ENCODE peak calls at places on chromosomes 6 and 20, in four cellular contexts. One of them, this sample, is unnamed.

GRCh38 chr6:56713285-56713684 is 70.6 kb upstream of the DST start:
- DNase-seq in IMR-90: peak; percentile 89
- DNase-seq in CD8-positive, alpha-beta T cell: no peak
- DNase-seq in ovary: no peak
- DNase-seq in this sample: peak; percentile 90

GRCh38 chr6:1242439-1242838 is 69.5 kb upstream of the FOXQ1 start:
- DNase-seq in IMR-90: peak; percentile 49
- DNase-seq in CD8-positive, alpha-beta T cell: no peak
- DNase-seq in ovary: no peak
- DNase-seq in this sample: peak; percentile 74

GRCh38 chr6:4647414-4648365 is 128.5 kb upstream of the CDYL start:
- DNase-seq in IMR-90: peak; percentile 84
- DNase-seq in CD8-positive, alpha-beta T cell: no peak
- DNase-seq in ovary: peak; percentile 66
- DNase-seq in this sample: peak; percentile 86

GRCh38 chr6:47168176-47168575 is 126.0 kb upstream of the ADGRF1 start:
- DNase-seq in IMR-90: peak; percentile 98
- DNase-seq in CD8-positive, alpha-beta T cell: no peak
- DNase-seq in ovary: no peak
- DNase-seq in this sample: peak; percentile 96

GRCh38 chr6:148137652-148138051 is 205.0 kb upstream of the SASH1 start:
- DNase-seq in IMR-90: no peak
- DNase-seq in CD8-positive, alpha-beta T cell: no peak
- DNase-seq in ovary: no peak
- DNase-seq in this sample: no peak

GRCh38 chr6:165793287-165793825 is 130.3 kb upstream of the PDE10A start:
- DNase-seq in IMR-90: no peak
- DNase-seq in CD8-positive, alpha-beta T cell: no peak
- DNase-seq in ovary: no peak
- DNase-seq in this sample: no peak

GRCh38 chr6:32700391-32701040 is 34.1 kb upstream of the HLA-DQB1 start:
- DNase-seq in IMR-90: peak; percentile 59
- DNase-seq in CD8-positive, alpha-beta T cell: peak; percentile 2
- DNase-seq in ovary: peak; percentile 21
- DNase-seq in this sample: peak; percentile 78

GRCh38 chr6:117167520-117168271 is 97.7 kb upstream of the VGLL2 start:
- DNase-seq in IMR-90: peak; percentile 2
- DNase-seq in CD8-positive, alpha-beta T cell: no peak
- DNase-seq in ovary: no peak
- DNase-seq in this sample: peak; percentile 22

GRCh38 chr20:64143018-64143801 is 21.0 kb upstream of the MYT1 start:
- DNase-seq in IMR-90: no peak
- DNase-seq in CD8-positive, alpha-beta T cell: no peak
- DNase-seq in ovary: no peak
- DNase-seq in this sample: no peak

GRCh38 chr20:58449703-58450138 is 60.7 kb downstream of the VAPB start:
- DNase-seq in IMR-90: no peak
- DNase-seq in CD8-positive, alpha-beta T cell: no peak
- DNase-seq in ovary: no peak
- DNase-seq in this sample: no peak

GRCh38 chr20:14384411-14384810 is 47.0 kb upstream of the FLRT3 start:
- DNase-seq in IMR-90: peak; percentile 59
- DNase-seq in CD8-positive, alpha-beta T cell: no peak
- DNase-seq in ovary: no peak
- DNase-seq in this sample: peak; percentile 53

GRCh38 chr6:166348305-166348949 is 6.1 kb upstream of the SFT2D1 start:
- DNase-seq in IMR-90: no peak
- DNase-seq in CD8-positive, alpha-beta T cell: no peak
- DNase-seq in ovary: no peak
- DNase-seq in this sample: no peak

GRCh38 chr6:36688534-36689075 is 9.0 kb upstream of the RAB44 start:
- DNase-seq in IMR-90: peak; percentile 50
- DNase-seq in CD8-positive, alpha-beta T cell: no peak
- DNase-seq in ovary: no peak
- DNase-seq in this sample: no peak

GRCh38 chr6:13375360-13375878 is 47.1 kb upstream of the TBC1D7 start:
- DNase-seq in IMR-90: no peak
- DNase-seq in CD8-positive, alpha-beta T cell: no peak
- DNase-seq in ovary: no peak
- DNase-seq in this sample: no peak

GRCh38 chr6:34544776-34545471 is 11.2 kb downstream of the SPDEF start:
- DNase-seq in IMR-90: no peak
- DNase-seq in CD8-positive, alpha-beta T cell: no peak
- DNase-seq in ovary: no peak
- DNase-seq in this sample: no peak

GRCh38 chr6:28751514-28751913 is 172.3 kb downstream of the TRIM27 start:
- DNase-seq in IMR-90: no peak
- DNase-seq in CD8-positive, alpha-beta T cell: no peak
- DNase-seq in ovary: no peak
- DNase-seq in this sample: no peak

GRCh38 chr20:33000802-33001466 is 3.3 kb downstream of the SUN5 start:
- DNase-seq in IMR-90: no peak
- DNase-seq in CD8-positive, alpha-beta T cell: no peak
- DNase-seq in ovary: no peak
- DNase-seq in this sample: no peak

GRCh38 chr6:4973972-4974885 is 29.6 kb downstream of the RPP40 start:
- DNase-seq in IMR-90: peak; percentile 72
- DNase-seq in CD8-positive, alpha-beta T cell: no peak
- DNase-seq in ovary: peak; percentile 53
- DNase-seq in this sample: peak; percentile 63

GRCh38 chr6:167930300-167930699 is 67.2 kb upstream of the KIF25 start:
- DNase-seq in IMR-90: peak; percentile 53
- DNase-seq in CD8-positive, alpha-beta T cell: no peak
- DNase-seq in ovary: no peak
- DNase-seq in this sample: peak; percentile 64

GRCh38 chr20:51750770-51751388 is 17.3 kb downstream of the ATP9A start:
- DNase-seq in IMR-90: no peak
- DNase-seq in CD8-positive, alpha-beta T cell: no peak
- DNase-seq in ovary: no peak
- DNase-seq in this sample: no peak

GRCh38 chr6:128841518-128841917 is 41.4 kb upstream of the LAMA2 start:
- DNase-seq in IMR-90: no peak
- DNase-seq in CD8-positive, alpha-beta T cell: no peak
- DNase-seq in ovary: no peak
- DNase-seq in this sample: no peak

DNA sequence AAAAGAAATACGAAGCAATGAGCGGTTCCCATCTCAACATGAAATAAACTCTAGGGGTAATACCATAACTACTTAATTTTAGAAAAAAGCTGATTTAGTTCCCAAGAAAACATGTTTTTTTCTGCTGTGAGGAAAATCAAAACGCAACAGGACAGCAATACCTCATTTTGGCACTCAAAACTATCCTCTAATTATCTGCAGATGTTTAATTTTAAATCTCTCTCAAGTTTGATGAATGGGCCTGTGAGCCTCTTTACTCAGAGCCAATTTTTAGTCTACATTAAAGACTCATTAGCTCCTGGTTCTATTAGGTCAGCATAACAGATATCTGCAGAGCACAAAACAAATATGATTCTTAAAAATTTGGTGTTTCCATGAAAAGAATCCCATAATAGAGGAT is 28.1 kb downstream of the RNF24 start:
- DNase-seq in IMR-90: no peak
- DNase-seq in CD8-positive, alpha-beta T cell: no peak
- DNase-seq in ovary: no peak
- DNase-seq in this sample: no peak
- TF ChIP-seq CTCF in IMR-90: no peak
- TF ChIP-seq CTCF in CD8-positive, alpha-beta T cell: no peak
- TF ChIP-seq CTCF in ovary: no peak
- TF ChIP-seq CTCF in this sample: no peak

GRCh38 chr20:50496773-50497375 is 13.3 kb upstream of the PTPN1 start:
- DNase-seq in IMR-90: no peak
- DNase-seq in CD8-positive, alpha-beta T cell: no peak
- DNase-seq in ovary: no peak
- DNase-seq in this sample: no peak

GRCh38 chr20:50504231-50504823 is 5.9 kb upstream of the PTPN1 start:
- DNase-seq in IMR-90: no peak
- DNase-seq in CD8-positive, alpha-beta T cell: no peak
- DNase-seq in ovary: no peak
- DNase-seq in this sample: no peak

GRCh38 chr20:50506270-50506579 is 4.0 kb upstream of the PTPN1 start:
- DNase-seq in IMR-90: no peak
- DNase-seq in CD8-positive, alpha-beta T cell: no peak
- DNase-seq in ovary: no peak
- DNase-seq in this sample: no peak

GRCh38 chr20:50501970-50502745 is 8.0 kb upstream of the PTPN1 start:
- DNase-seq in IMR-90: no peak
- DNase-seq in CD8-positive, alpha-beta T cell: no peak
- DNase-seq in ovary: peak; percentile 38
- DNase-seq in this sample: no peak
- H3K4me3 ChIP-seq in IMR-90: no peak overlapping the region
- H3K4me3 ChIP-seq in CD8-positive, alpha-beta T cell: no peak overlapping the region
- H3K4me3 ChIP-seq in ovary: no peak overlapping the region
- H3K4me3 ChIP-seq in this sample: no peak overlapping the region

DNA sequence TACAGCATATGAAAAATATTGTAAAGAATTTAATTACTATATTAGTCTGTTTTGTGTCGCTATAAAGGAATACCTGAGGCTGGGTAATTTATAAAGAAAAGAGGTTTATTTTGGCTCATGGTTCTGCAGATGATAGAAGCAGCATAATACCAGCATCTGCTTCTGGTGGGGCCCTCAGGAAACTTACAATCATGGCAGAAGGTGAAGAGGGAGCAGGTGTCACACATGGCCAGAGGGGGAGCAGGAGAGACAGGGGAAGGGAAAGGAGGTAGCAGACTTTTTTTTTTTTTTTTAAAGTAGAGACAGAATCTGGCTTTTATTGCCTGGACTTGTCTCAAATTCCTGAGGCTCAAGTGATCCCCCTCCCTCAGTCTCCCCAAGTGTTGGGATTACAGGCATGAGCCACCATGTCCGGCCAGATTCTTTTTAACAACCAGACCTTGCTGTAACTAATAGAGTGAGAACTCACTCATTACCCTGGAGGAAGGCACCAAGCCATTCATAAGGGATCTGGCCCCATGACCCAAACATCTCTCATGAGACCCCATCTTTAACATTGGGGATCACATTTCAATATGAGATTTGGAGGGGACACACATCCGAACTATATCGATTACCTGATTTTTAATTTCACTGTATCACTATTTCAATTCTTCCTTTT is 64.6 kb downstream of the MAN1A1 start:
- DNase-seq in IMR-90: no peak
- DNase-seq in CD8-positive, alpha-beta T cell: no peak
- DNase-seq in ovary: no peak
- DNase-seq in this sample: peak; percentile 31
- TF ChIP-seq CTCF in IMR-90: no peak
- TF ChIP-seq CTCF in CD8-positive, alpha-beta T cell: no peak
- TF ChIP-seq CTCF in ovary: no peak
- TF ChIP-seq CTCF in this sample: peak; percentile 53

DNA sequence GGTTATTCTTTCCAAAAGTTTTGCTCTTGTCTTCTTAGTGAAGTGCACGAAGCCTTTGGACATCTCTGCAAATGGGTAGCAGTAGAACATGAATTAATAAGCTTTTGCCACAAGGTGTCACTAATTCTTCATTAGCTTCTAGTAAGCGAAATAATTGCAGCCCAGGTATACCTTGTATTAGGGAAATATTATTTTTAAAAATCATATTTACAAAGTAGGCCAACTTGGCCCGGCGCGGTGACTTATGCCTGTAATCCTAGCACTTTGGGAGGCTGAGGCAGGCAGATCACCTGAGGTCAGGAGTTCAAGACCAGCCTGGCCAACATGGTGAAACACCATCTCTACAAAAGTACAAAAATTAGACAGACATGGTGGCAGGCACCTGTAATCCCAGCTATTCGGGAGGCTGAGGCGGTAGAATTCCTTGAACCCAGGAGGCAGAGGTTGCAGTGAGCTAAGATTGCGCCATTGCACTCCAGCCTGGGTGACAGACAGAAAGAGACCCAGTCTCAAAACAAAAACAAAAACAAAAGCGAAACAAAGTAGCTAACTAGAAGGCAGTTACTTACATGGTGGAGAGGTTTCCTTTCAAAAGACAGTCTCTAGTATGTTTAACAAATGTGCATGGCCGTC is 8.8 kb upstream of the RSPH3 start:
- DNase-seq in IMR-90: peak; percentile 28
- DNase-seq in CD8-positive, alpha-beta T cell: no peak
- DNase-seq in ovary: no peak
- DNase-seq in this sample: peak; percentile 71
- H3K4me3 ChIP-seq in IMR-90: no peak overlapping the region
- H3K4me3 ChIP-seq in CD8-positive, alpha-beta T cell: no peak overlapping the region
- H3K4me3 ChIP-seq in ovary: no peak overlapping the region
- H3K4me3 ChIP-seq in this sample: no peak overlapping the region